ENCODE peak calls at places on chromosomes 4 and X, in eight cellular contexts. E is mesothelial cell of epicardium; P is kidney; L is CD8-positive, alpha-beta T cell; Q is CD4-positive, CD25-positive, alpha-beta regulatory T cell; A is activated T-cell treated with anti-CD3 and anti-CD28 coated beads, Interleukin-2, amount 50 U/mL, for 72 hours; F is foreskin fibroblast; Y is activated CD4-positive, alpha-beta T cell treated with anti-CD3 and anti-CD28 coated beads, Interleukin-2, amount 50 U/mL, for 1 hour. G is an unnamed sample.
A peak's percentile ranks its signal among the peaks of the same experiment; 100 is the strongest.

GRCh38 chr4:86223472-86223871 is 136.4 kb downstream of the MAPK10 start:
- DNase-seq in A (no peak), F (no peak), L (no peak), E (no peak), P (no peak), Y (no peak), Q (no peak), G (no peak)

GRCh38 chrX:153983321-153983729 is 10.8 kb downstream of the TMEM187 start:
- DNase-seq in L (no peak), F (no peak), E (no peak), P (no peak), Y (no peak), Q (no peak), A (no peak), G (no peak)

GRCh38 chr4:88382621-88383020 is 4.0 kb downstream of the HERC6 start:
- DNase-seq in F (no peak), L (no peak), A (peak; percentile 71), P (no peak), Y (peak; percentile 39), Q (peak; percentile 26), E (no peak), G (peak; percentile 31)

GRCh38 chrX:39766085-39766726 is 331.6 kb downstream of the BCOR start:
- DNase-seq in F (no peak), Q (no peak), A (peak; percentile 13), Y (peak; percentile 4), P (no peak), L (peak; percentile 56), E (no peak), G (no peak)

GRCh38 chr4:89617256-89617655 is 219.7 kb downstream of the SNCA start:
- DNase-seq in Y (no peak), F (no peak), P (no peak), E (no peak), L (no peak), Q (no peak), A (no peak), G (no peak)

GRCh38 chrX:134717698-134718328 is 59.5 kb upstream of the PLAC1 start:
- DNase-seq in L (no peak), Y (no peak), F (peak; percentile 34), Q (no peak), A (peak; percentile 2), E (no peak), P (no peak), G (no peak)

GRCh38 chr4:48340276-48340904 is 939 bp upstream of the SLAIN2 start:
- DNase-seq in Y (peak; percentile 1), Q (peak; percentile 5), A (peak; percentile 3), F (peak; percentile 71), P (no peak), E (no peak), L (no peak), G (peak; percentile 9)

GRCh38 chr4:38516194-38516593 is 147.8 kb upstream of the KLF3 start:
- DNase-seq in F (no peak), L (no peak), Y (no peak), E (no peak), A (no peak), Q (no peak), P (no peak), G (no peak)

GRCh38 chr4:24705016-24705753 is 90.2 kb upstream of the SOD3 start:
- DNase-seq in F (no peak), A (no peak), P (no peak), E (no peak), Y (no peak), Q (no peak), L (no peak), G (no peak)

GRCh38 chrX:148322906-148323305 is 177.5 kb upstream of the AFF2 start:
- DNase-seq in P (no peak), L (no peak), F (no peak), Q (no peak), E (no peak), Y (no peak), A (no peak), G (no peak)

GRCh38 chrX:153875391-153876111 is 10.4 kb downstream of the L1CAM start:
- DNase-seq in Q (peak; percentile 58), L (peak; percentile 83), A (peak; percentile 70), F (no peak), Y (peak; percentile 69), E (peak; percentile 90), P (peak; percentile 82), G (peak; percentile 63)

GRCh38 chr4:118834960-118835895 is 698 bp downstream of the SEC24D start:
- DNase-seq in F (peak; percentile 88), P (peak; percentile 80), Y (peak; percentile 28), E (peak; percentile 54), A (peak; percentile 60), L (peak; percentile 58), Q (peak; percentile 29), G (peak; percentile 20)

GRCh38 chr4:55784747-55785146 is 34.8 kb upstream of the EXOC1L start:
- DNase-seq in L (no peak), F (no peak), E (no peak), A (no peak), P (no peak), Q (no peak), Y (no peak), G (no peak)

GRCh38 chrX:132565273-132565672 is 76.4 kb upstream of the MBNL3 start:
- DNase-seq in F (no peak), A (no peak), E (no peak), L (no peak), Y (no peak), Q (no peak), P (no peak), G (no peak)

GRCh38 chr4:57320217-57320616 is 210.0 kb upstream of the IGFBP7 start:
- DNase-seq in Q (no peak), Y (no peak), F (no peak), E (no peak), A (no peak), P (no peak), L (no peak), G (no peak)

GRCh38 chr4:54783402-54784110 is 125.8 kb downstream of the KIT start:
- DNase-seq in Y (no peak), P (no peak), A (no peak), L (no peak), F (peak; percentile 18), E (no peak), Q (no peak), G (no peak)

GRCh38 chr4:166121897-166122296 is 248.9 kb downstream of the TLL1 start:
- DNase-seq in Y (no peak), A (no peak), F (no peak), P (no peak), Q (no peak), L (no peak), E (no peak), G (no peak)

GRCh38 chr4:115279300-115279699 is 165.9 kb upstream of the NDST4 start:
- DNase-seq in F (no peak), Y (no peak), A (no peak), E (no peak), L (no peak), Q (no peak), P (no peak), G (no peak)

GRCh38 chr4:13248621-13249298 is 235.4 kb downstream of the RAB28 start:
- DNase-seq in E (no peak), Q (no peak), Y (no peak), L (no peak), P (no peak), A (no peak), F (no peak), G (no peak)

GRCh38 chr4:24394041-24394440 is 190.3 kb downstream of the DHX15 start:
- DNase-seq in Y (no peak), E (no peak), P (no peak), A (no peak), L (no peak), F (peak; percentile 2), Q (no peak), G (no peak)

GRCh38 chr4:180828455-180829018 is 1414.7 kb upstream of the TENM3 start:
- DNase-seq in E (no peak), P (no peak), F (no peak), Y (no peak), L (no peak), A (no peak), Q (no peak), G (no peak)

GRCh38 chrX:2863646-2864045 is 34.9 kb downstream of the GYG2 start:
- DNase-seq in P (no peak), Q (no peak), Y (no peak), L (no peak), F (no peak), A (no peak), E (no peak), G (no peak)

GRCh38 chr4:153790962-153791551 is 2.2 kb upstream of the SFRP2 start:
- DNase-seq in F (no peak), A (peak; percentile 48), P (peak; percentile 77), E (peak; percentile 63), Y (no peak), Q (no peak), L (no peak), G (no peak)

GRCh38 chrX:130176942-130177341 is 5.2 kb downstream of the RAB33A start:
- DNase-seq in Y (no peak), L (no peak), Q (no peak), P (no peak), F (no peak), E (no peak), A (no peak), G (no peak)

GRCh38 chr4:177185151-177185550 is 124.5 kb upstream of the NEIL3 start:
- DNase-seq in P (no peak), L (no peak), Q (no peak), E (no peak), Y (no peak), F (no peak), A (no peak), G (no peak)

GRCh38 chrX:26558719-26559386 is 342.9 kb downstream of the MAGEB5 start:
- DNase-seq in L (no peak), E (no peak), F (no peak), Y (no peak), A (no peak), Q (no peak), P (peak; percentile 61), G (no peak)

GRCh38 chr4:99863-100262 is 24.4 kb upstream of the ZNF718 start:
- DNase-seq in P (no peak), L (no peak), E (no peak), A (no peak), Y (no peak), Q (no peak), F (no peak), G (no peak)

GRCh38 chrX:104347860-104348259 is 93.1 kb upstream of the ESX1 start:
- DNase-seq in E (no peak), L (no peak), A (no peak), P (no peak), Q (no peak), Y (no peak), F (no peak), G (no peak)

GRCh38 chr4:7666011-7666410 is 231.3 kb upstream of the PSAPL1 start:
- DNase-seq in E (no peak), F (no peak), P (no peak), Y (no peak), A (no peak), Q (no peak), L (no peak), G (no peak)

GRCh38 chr4:118974758-118975157 is 86.1 kb downstream of the SYNPO2 start:
- DNase-seq in F (peak; percentile 57), A (no peak), E (no peak), Y (no peak), L (no peak), Q (no peak), P (no peak), G (no peak)

GRCh38 chr4:64617813-64618212 is 208.6 kb upstream of the TECRL start:
- DNase-seq in L (no peak), F (no peak), Q (no peak), P (no peak), Y (no peak), E (no peak), A (no peak), G (no peak)

GRCh38 chr4:129233691-129234090 is 137.7 kb downstream of the C4orf33 start:
- DNase-seq in L (no peak), E (no peak), A (no peak), P (no peak), F (no peak), Y (no peak), Q (no peak), G (no peak)

GRCh38 chr4:54155936-54156335 is 56.0 kb downstream of the GSX2 start:
- DNase-seq in P (no peak), Q (no peak), F (peak; percentile 14), L (no peak), Y (no peak), A (no peak), E (no peak), G (no peak)

GRCh38 chr4:148112231-148112982 is 329.8 kb downstream of the NR3C2 start:
- DNase-seq in A (no peak), F (peak; percentile 16), L (no peak), Q (no peak), E (no peak), P (no peak), Y (no peak), G (no peak)

G was measured in effector CD4-positive, alpha-beta T cell.